ENCODE peak calls at places on chromosome 1, in five cellular contexts. C is GM12865; P is activated CD8-positive, alpha-beta memory T cell treated with anti-CD3 and anti-CD28 coated beads, Interleukin-2, amount 50 U/mL, for 48 hours; L is KBM-7; J is T-helper 22 cell. D is an unnamed sample.

GRCh38 chr1:15246960-15247614 is at the start of gene FHAD1:
- DNase-seq in C (peak; percentile 68), J (no peak), L (no peak), P (peak; percentile 74), D (no peak)

GRCh38 chr1:17161137-17161700 is 42.0 kb upstream of the PADI2 start:
- DNase-seq in J (no peak), L (peak; percentile 14), P (no peak), C (peak; percentile 50), D (peak; percentile 54)

GRCh38 chr1:75203415-75204277 is 69.5 kb downstream of the LHX8 start:
- DNase-seq in L (peak; percentile 55), P (no peak), J (no peak), C (peak; percentile 45), D (peak; percentile 70)

GRCh38 chr1:151827853-151828252 is 3.7 kb downstream of the RORC start:
- DNase-seq in C (no peak), L (no peak), P (no peak), J (no peak), D (no peak)

GRCh38 chr1:16992102-16992501 is 11.7 kb upstream of the MFAP2 start:
- DNase-seq in L (no peak), J (no peak), P (no peak), C (no peak), D (no peak)

GRCh38 chr1:176897350-176898236 is 266.9 kb downstream of the ASTN1 start:
- DNase-seq in J (no peak), L (peak; percentile 77), C (peak; percentile 44), P (peak; percentile 84), D (peak; percentile 81)

GRCh38 chr1:173208868-173209267 is 1.7 kb upstream of the TNFSF4 start:
- DNase-seq in P (no peak), J (no peak), C (no peak), L (no peak), D (no peak)

GRCh38 chr1:225996946-225997545 is 2.1 kb downstream of the SDE2 start:
- DNase-seq in L (no peak), C (peak; percentile 52), J (no peak), P (no peak), D (peak; percentile 83)

GRCh38 chr1:156319664-156320063 is 18.4 kb downstream of the CCT3 start:
- DNase-seq in J (no peak), P (no peak), L (peak; percentile 53), C (peak; percentile 18), D (peak; percentile 76)